ENCODE peak calls at places on chromosomes 5 and 9, in four cellular contexts. One of them, this sample, is unnamed.

GRCh38 chr5:175654807-175655206 is 3.1 kb upstream of the HRH2 start:
- DNase-seq in heart left ventricle: no peak
- DNase-seq in NCI-H1092: no peak
- DNase-seq in erythroblast: no peak
- DNase-seq in this sample: no peak

GRCh38 chr9:71966601-71967000 is 55.2 kb downstream of the C9orf85 start:
- DNase-seq in erythroblast: no peak
- DNase-seq in heart left ventricle: no peak
- DNase-seq in NCI-H1092: no peak
- DNase-seq in this sample: no peak

GRCh38 chr9:98867434-98868168 is 60.1 kb downstream of the GALNT12 start:
- DNase-seq in heart left ventricle: peak; percentile 87
- DNase-seq in erythroblast: peak; percentile 88
- DNase-seq in NCI-H1092: no peak
- DNase-seq in this sample: peak; percentile 53

GRCh38 chr9:98240475-98240874 is 15.0 kb downstream of the TBC1D2 start:
- DNase-seq in NCI-H1092: no peak
- DNase-seq in heart left ventricle: no peak
- DNase-seq in erythroblast: peak; percentile 75
- DNase-seq in this sample: no peak

GRCh38 chr9:72477862-72478564 is 43.4 kb upstream of the TMC1 start:
- DNase-seq in erythroblast: peak; percentile 6
- DNase-seq in heart left ventricle: no peak
- DNase-seq in NCI-H1092: no peak
- DNase-seq in this sample: no peak

GRCh38 chr5:102668220-102668930 is 86.7 kb upstream of the PAM start:
- DNase-seq in erythroblast: no peak
- DNase-seq in heart left ventricle: no peak
- DNase-seq in NCI-H1092: peak; percentile 71
- DNase-seq in this sample: no peak

GRCh38 chr9:114958021-114958846 is 27.8 kb upstream of the TNFSF8 start:
- DNase-seq in erythroblast: no peak
- DNase-seq in heart left ventricle: peak; percentile 43
- DNase-seq in NCI-H1092: no peak
- DNase-seq in this sample: peak; percentile 74

GRCh38 chr5:157245477-157245876 is 20.4 kb upstream of the CYFIP2 start:
- DNase-seq in NCI-H1092: no peak
- DNase-seq in heart left ventricle: no peak
- DNase-seq in erythroblast: no peak
- DNase-seq in this sample: no peak

GRCh38 chr9:35311891-35312639 is 150.3 kb downstream of the UNC13B start:
- DNase-seq in erythroblast: peak; percentile 88
- DNase-seq in heart left ventricle: no peak
- DNase-seq in NCI-H1092: no peak
- DNase-seq in this sample: no peak

GRCh38 chr5:61401726-61402125 is 69.7 kb downstream of the ZSWIM6 start:
- DNase-seq in NCI-H1092: no peak
- DNase-seq in heart left ventricle: no peak
- DNase-seq in erythroblast: no peak
- DNase-seq in this sample: no peak

GRCh38 chr9:88816141-88816540 is 175.1 kb upstream of the S1PR3 start:
- DNase-seq in erythroblast: no peak
- DNase-seq in NCI-H1092: no peak
- DNase-seq in heart left ventricle: no peak
- DNase-seq in this sample: no peak

GRCh38 chr5:78925102-78925876 is 59.8 kb downstream of the ARSB start:
- DNase-seq in heart left ventricle: no peak
- DNase-seq in NCI-H1092: no peak
- DNase-seq in erythroblast: no peak
- DNase-seq in this sample: no peak

GRCh38 chr9:6413365-6414263 is 615 bp downstream of the UHRF2 start:
- DNase-seq in erythroblast: peak; percentile 57
- DNase-seq in heart left ventricle: peak; percentile 36
- DNase-seq in NCI-H1092: no peak
- DNase-seq in this sample: peak; percentile 63

GRCh38 chr9:95788486-95789110 is 86.9 kb upstream of the ERCC6L2 start:
- DNase-seq in NCI-H1092: no peak
- DNase-seq in erythroblast: no peak
- DNase-seq in heart left ventricle: no peak
- DNase-seq in this sample: no peak

GRCh38 chr9:110015759-110016158 is 192.2 kb downstream of the C9orf152 start:
- DNase-seq in NCI-H1092: no peak
- DNase-seq in erythroblast: no peak
- DNase-seq in heart left ventricle: no peak
- DNase-seq in this sample: no peak

GRCh38 chr5:147712583-147712982 is 69.9 kb downstream of the JAKMIP2 start:
- DNase-seq in erythroblast: no peak
- DNase-seq in NCI-H1092: no peak
- DNase-seq in heart left ventricle: no peak
- DNase-seq in this sample: no peak

GRCh38 chr5:75734913-75735789 is 17.9 kb upstream of the POC5 start:
- DNase-seq in NCI-H1092: no peak
- DNase-seq in heart left ventricle: peak; percentile 22
- DNase-seq in erythroblast: peak; percentile 6
- DNase-seq in this sample: no peak

GRCh38 chr5:154606246-154606645 is 128.2 kb upstream of the HAND1 start:
- DNase-seq in NCI-H1092: no peak
- DNase-seq in erythroblast: no peak
- DNase-seq in heart left ventricle: no peak
- DNase-seq in this sample: no peak